ENCODE peak calls at places on chromosomes 1 and 21, in five cellular contexts. P is HT-29, E is HCT116, M is sciatic nerve, N is pons. O is an unnamed sample.

GRCh38 chr1:110211503-110212164 is 1.5 kb downstream of the KCNC4 start:
- DNase-seq in E (no peak), M (no peak), P (no peak), N (no peak), O (no peak)

GRCh38 chr1:91402023-91402422 is 2.6 kb downstream of the HFM1 start:
- DNase-seq in P (peak), M (no peak), E (no peak), N (peak), O (no peak)

GRCh38 chr1:165635823-165636222 is 4.8 kb downstream of the MGST3 start:
- DNase-seq in N (no peak), P (no peak), E (no peak), M (no peak), O (no peak)

GRCh38 chr21:41630249-41630648 is 122.3 kb upstream of the TMPRSS2 start:
- DNase-seq in M (peak), N (no peak), P (peak), E (peak), O (no peak)

GRCh38 chr1:192803501-192803900 is 5.3 kb upstream of the RGS2 start:
- DNase-seq in P (no peak), E (no peak), N (no peak), M (no peak), O (no peak)

GRCh38 chr21:43597052-43597451 is 62.2 kb downstream of the HSF2BP start:
- DNase-seq in M (no peak), P (no peak), N (no peak), E (no peak), O (no peak)

GRCh38 chr1:45444609-45445131 is 46.3 kb downstream of the TESK2 start:
- DNase-seq in M (no peak), N (no peak), E (no peak), P (peak), O (no peak)

GRCh38 chr1:107785506-107786213 is 179.3 kb downstream of the VAV3 start:
- DNase-seq in M (no peak), E (no peak), N (no peak), P (no peak), O (no peak)

GRCh38 chr1:58883888-58884482 is 100.1 kb upstream of the JUN start:
- DNase-seq in M (no peak), P (no peak), N (no peak), E (no peak), O (no peak)

GRCh38 chr1:3465935-3466321 is 11.5 kb downstream of the ARHGEF16 start:
- DNase-seq in N (no peak), M (no peak), E (no peak), P (no peak), O (no peak)

GRCh38 chr1:37098196-37098595 is 63.9 kb upstream of the GRIK3 start:
- DNase-seq in P (no peak), E (no peak), N (no peak), M (no peak), O (no peak)

GRCh38 chr1:154992721-154993571 is 440 bp upstream of the LENEP start:
- DNase-seq in E (no peak), N (no peak), P (peak), M (peak), O (no peak)

GRCh38 chr1:54408701-54409066 is 2.5 kb upstream of the SSBP3 start:
- DNase-seq in M (no peak), N (no peak), E (no peak), P (no peak), O (no peak)

GRCh38 chr1:1206376-1207253 is at the start of gene TNFRSF18:
- DNase-seq in N (no peak), P (no peak), E (peak), M (no peak), O (no peak)

GRCh38 chr1:179187043-179187442 is 42.4 kb downstream of the ABL2 start:
- DNase-seq in P (no peak), E (no peak), N (no peak), M (no peak), O (no peak)

GRCh38 chr1:226682841-226683800 is 56.0 kb downstream of the ITPKB start:
- DNase-seq in N (no peak), E (no peak), P (no peak), M (no peak), O (no peak)

GRCh38 chr21:37375866-37376574 is 9.4 kb downstream of the DYRK1A start:
- DNase-seq in P (no peak), E (no peak), M (no peak), N (no peak), O (no peak)

GRCh38 chr1:246142320-246142893 is 364.7 kb downstream of the SMYD3 start:
- DNase-seq in M (no peak), P (no peak), N (no peak), E (peak), O (no peak)

GRCh38 chr1:228430243-228430642 is 13.6 kb upstream of the TRIM17 start:
- DNase-seq in E (no peak), N (no peak), M (peak), P (peak), O (no peak)

GRCh38 chr1:21237386-21238088 is 52.7 kb downstream of the ECE1 start:
- DNase-seq in M (no peak), P (no peak), N (no peak), E (no peak), O (no peak)

GRCh38 chr1:46244656-46245371 is 2.7 kb upstream of the RAD54L start:
- DNase-seq in E (no peak), P (peak), N (no peak), M (no peak), O (no peak)

GRCh38 chr21:39347537-39347936 is 1.4 kb downstream of the HMGN1 start:
- DNase-seq in P (no peak), M (no peak), E (no peak), N (no peak), O (no peak)

GRCh38 chr1:100750002-100750885 is 30.7 kb downstream of the VCAM1 start:
- DNase-seq in M (no peak), E (no peak), N (no peak), P (no peak), O (no peak)

GRCh38 chr1:21241761-21242581 is 48.3 kb downstream of the ECE1 start:
- DNase-seq in E (no peak), P (no peak), M (no peak), N (no peak), O (no peak)

GRCh38 chr1:180964609-180965008 is 51.9 kb downstream of the KIAA1614 start:
- DNase-seq in E (no peak), P (no peak), M (no peak), N (no peak), O (no peak)